ENCODE peak calls at places on chromosomes 5 and 9, in nine cellular contexts. One of them, this sample, is unnamed.

GRCh38 chr5:40679071-40679997 is at the start of gene PTGER4:
- DNase-seq in IMR-90: peak; percentile 86
- DNase-seq in uterus: peak; percentile 86
- DNase-seq in heart left ventricle: peak; percentile 95
- DNase-seq in tibial nerve: peak; percentile 88
- DNase-seq in spleen: peak; percentile 98
- DNase-seq in lower leg skin: peak; percentile 99
- DNase-seq in adrenal gland: peak; percentile 89
- DNase-seq in GM12892: peak; percentile 70
- DNase-seq in this sample: peak; percentile 99

GRCh38 chr5:55853271-55853670 is 2.1 kb downstream of the IL31RA start:
- DNase-seq in IMR-90: no peak
- DNase-seq in lower leg skin: no peak
- DNase-seq in tibial nerve: no peak
- DNase-seq in GM12892: no peak
- DNase-seq in spleen: no peak
- DNase-seq in uterus: no peak
- DNase-seq in heart left ventricle: no peak
- DNase-seq in adrenal gland: no peak
- DNase-seq in this sample: no peak

GRCh38 chr5:149808264-149808982 is 78.3 kb downstream of the PPARGC1B start:
- DNase-seq in tibial nerve: no peak
- DNase-seq in spleen: peak; percentile 10
- DNase-seq in uterus: no peak
- DNase-seq in GM12892: no peak
- DNase-seq in lower leg skin: no peak
- DNase-seq in IMR-90: no peak
- DNase-seq in heart left ventricle: peak; percentile 54
- DNase-seq in adrenal gland: no peak
- DNase-seq in this sample: no peak

GRCh38 chr5:65213921-65214525 is 267.7 kb downstream of the ADAMTS6 start:
- DNase-seq in spleen: no peak
- DNase-seq in tibial nerve: peak; percentile 7
- DNase-seq in adrenal gland: peak; percentile 24
- DNase-seq in IMR-90: peak; percentile 39
- DNase-seq in GM12892: no peak
- DNase-seq in uterus: no peak
- DNase-seq in heart left ventricle: no peak
- DNase-seq in lower leg skin: no peak
- DNase-seq in this sample: no peak

GRCh38 chr5:67166886-67167285 is 29.7 kb downstream of the CD180 start:
- DNase-seq in GM12892: no peak
- DNase-seq in spleen: no peak
- DNase-seq in heart left ventricle: no peak
- DNase-seq in IMR-90: no peak
- DNase-seq in adrenal gland: no peak
- DNase-seq in tibial nerve: no peak
- DNase-seq in uterus: no peak
- DNase-seq in lower leg skin: no peak
- DNase-seq in this sample: no peak

GRCh38 chr5:128143911-128144310 is 60.3 kb downstream of the SLC12A2 start:
- DNase-seq in uterus: no peak
- DNase-seq in IMR-90: no peak
- DNase-seq in GM12892: no peak
- DNase-seq in heart left ventricle: no peak
- DNase-seq in tibial nerve: no peak
- DNase-seq in lower leg skin: no peak
- DNase-seq in adrenal gland: no peak
- DNase-seq in spleen: no peak
- DNase-seq in this sample: no peak

GRCh38 chr5:168765220-168766037 is 186.3 kb upstream of the PANK3 start:
- DNase-seq in adrenal gland: peak; percentile 63
- DNase-seq in GM12892: no peak
- DNase-seq in spleen: no peak
- DNase-seq in IMR-90: no peak
- DNase-seq in heart left ventricle: no peak
- DNase-seq in tibial nerve: peak; percentile 7
- DNase-seq in lower leg skin: no peak
- DNase-seq in uterus: peak; percentile 48
- DNase-seq in this sample: no peak

GRCh38 chr9:109986423-109987055 is 206.5 kb downstream of the PALM2AKAP2 start:
- DNase-seq in spleen: no peak
- DNase-seq in lower leg skin: no peak
- DNase-seq in uterus: no peak
- DNase-seq in heart left ventricle: no peak
- DNase-seq in tibial nerve: no peak
- DNase-seq in GM12892: no peak
- DNase-seq in IMR-90: peak; percentile 93
- DNase-seq in adrenal gland: no peak
- DNase-seq in this sample: peak; percentile 53

GRCh38 chr5:127203818-127204217 is 86.8 kb upstream of the MEGF10 start:
- DNase-seq in uterus: no peak
- DNase-seq in IMR-90: peak; percentile 39
- DNase-seq in lower leg skin: no peak
- DNase-seq in spleen: no peak
- DNase-seq in tibial nerve: no peak
- DNase-seq in adrenal gland: no peak
- DNase-seq in GM12892: no peak
- DNase-seq in heart left ventricle: no peak
- DNase-seq in this sample: no peak

GRCh38 chr5:149550267-149550582 is 1.0 kb downstream of the CSNK1A1 start:
- DNase-seq in lower leg skin: no peak
- DNase-seq in adrenal gland: no peak
- DNase-seq in spleen: no peak
- DNase-seq in tibial nerve: peak; percentile 17
- DNase-seq in heart left ventricle: no peak
- DNase-seq in IMR-90: peak; percentile 71
- DNase-seq in GM12892: no peak
- DNase-seq in uterus: no peak
- DNase-seq in this sample: peak; percentile 11

GRCh38 chr5:30768061-30768460 is 425.4 kb upstream of the CDH6 start:
- DNase-seq in adrenal gland: no peak
- DNase-seq in uterus: no peak
- DNase-seq in spleen: no peak
- DNase-seq in lower leg skin: no peak
- DNase-seq in heart left ventricle: no peak
- DNase-seq in GM12892: no peak
- DNase-seq in tibial nerve: no peak
- DNase-seq in IMR-90: peak; percentile 40
- DNase-seq in this sample: no peak

GRCh38 chr9:19935422-19935821 is 146.6 kb upstream of the SLC24A2 start:
- DNase-seq in tibial nerve: no peak
- DNase-seq in IMR-90: no peak
- DNase-seq in adrenal gland: no peak
- DNase-seq in heart left ventricle: no peak
- DNase-seq in spleen: no peak
- DNase-seq in GM12892: no peak
- DNase-seq in uterus: no peak
- DNase-seq in lower leg skin: no peak
- DNase-seq in this sample: no peak

GRCh38 chr9:93667627-93668026 is 91.2 kb downstream of the PHF2 start:
- DNase-seq in GM12892: no peak
- DNase-seq in lower leg skin: peak; percentile 53
- DNase-seq in tibial nerve: no peak
- DNase-seq in IMR-90: no peak
- DNase-seq in uterus: no peak
- DNase-seq in spleen: peak; percentile 53
- DNase-seq in adrenal gland: no peak
- DNase-seq in heart left ventricle: no peak
- DNase-seq in this sample: no peak

GRCh38 chr9:7273575-7273974 is 515.8 kb downstream of the KDM4C start:
- DNase-seq in adrenal gland: no peak
- DNase-seq in heart left ventricle: peak; percentile 32
- DNase-seq in IMR-90: peak; percentile 40
- DNase-seq in uterus: peak; percentile 21
- DNase-seq in spleen: no peak
- DNase-seq in lower leg skin: no peak
- DNase-seq in GM12892: no peak
- DNase-seq in tibial nerve: no peak
- DNase-seq in this sample: no peak

GRCh38 chr5:114702731-114703130 is 340.9 kb downstream of the KCNN2 start:
- DNase-seq in spleen: no peak
- DNase-seq in uterus: no peak
- DNase-seq in lower leg skin: no peak
- DNase-seq in IMR-90: no peak
- DNase-seq in GM12892: no peak
- DNase-seq in heart left ventricle: no peak
- DNase-seq in adrenal gland: no peak
- DNase-seq in tibial nerve: no peak
- DNase-seq in this sample: no peak

GRCh38 chr9:21607576-21607975 is 125.5 kb upstream of the IFNE start:
- DNase-seq in tibial nerve: no peak
- DNase-seq in spleen: no peak
- DNase-seq in heart left ventricle: no peak
- DNase-seq in lower leg skin: no peak
- DNase-seq in IMR-90: no peak
- DNase-seq in uterus: no peak
- DNase-seq in adrenal gland: no peak
- DNase-seq in GM12892: no peak
- DNase-seq in this sample: no peak

GRCh38 chr5:1483856-1484255 is 38.6 kb upstream of the SLC6A3 start:
- DNase-seq in IMR-90: no peak
- DNase-seq in spleen: no peak
- DNase-seq in tibial nerve: no peak
- DNase-seq in heart left ventricle: no peak
- DNase-seq in lower leg skin: no peak
- DNase-seq in GM12892: no peak
- DNase-seq in adrenal gland: no peak
- DNase-seq in uterus: no peak
- DNase-seq in this sample: no peak
- TF ChIP-seq POLR2A in IMR-90: no peak
- TF ChIP-seq POLR2A in spleen: no peak
- TF ChIP-seq POLR2A in tibial nerve: no peak
- TF ChIP-seq POLR2A in heart left ventricle: no peak
- TF ChIP-seq POLR2A in lower leg skin: no peak
- TF ChIP-seq POLR2A in GM12892: no peak
- TF ChIP-seq POLR2A in adrenal gland: no peak
- TF ChIP-seq POLR2A in uterus: no peak
- TF ChIP-seq POLR2A in this sample: no peak

DNA sequence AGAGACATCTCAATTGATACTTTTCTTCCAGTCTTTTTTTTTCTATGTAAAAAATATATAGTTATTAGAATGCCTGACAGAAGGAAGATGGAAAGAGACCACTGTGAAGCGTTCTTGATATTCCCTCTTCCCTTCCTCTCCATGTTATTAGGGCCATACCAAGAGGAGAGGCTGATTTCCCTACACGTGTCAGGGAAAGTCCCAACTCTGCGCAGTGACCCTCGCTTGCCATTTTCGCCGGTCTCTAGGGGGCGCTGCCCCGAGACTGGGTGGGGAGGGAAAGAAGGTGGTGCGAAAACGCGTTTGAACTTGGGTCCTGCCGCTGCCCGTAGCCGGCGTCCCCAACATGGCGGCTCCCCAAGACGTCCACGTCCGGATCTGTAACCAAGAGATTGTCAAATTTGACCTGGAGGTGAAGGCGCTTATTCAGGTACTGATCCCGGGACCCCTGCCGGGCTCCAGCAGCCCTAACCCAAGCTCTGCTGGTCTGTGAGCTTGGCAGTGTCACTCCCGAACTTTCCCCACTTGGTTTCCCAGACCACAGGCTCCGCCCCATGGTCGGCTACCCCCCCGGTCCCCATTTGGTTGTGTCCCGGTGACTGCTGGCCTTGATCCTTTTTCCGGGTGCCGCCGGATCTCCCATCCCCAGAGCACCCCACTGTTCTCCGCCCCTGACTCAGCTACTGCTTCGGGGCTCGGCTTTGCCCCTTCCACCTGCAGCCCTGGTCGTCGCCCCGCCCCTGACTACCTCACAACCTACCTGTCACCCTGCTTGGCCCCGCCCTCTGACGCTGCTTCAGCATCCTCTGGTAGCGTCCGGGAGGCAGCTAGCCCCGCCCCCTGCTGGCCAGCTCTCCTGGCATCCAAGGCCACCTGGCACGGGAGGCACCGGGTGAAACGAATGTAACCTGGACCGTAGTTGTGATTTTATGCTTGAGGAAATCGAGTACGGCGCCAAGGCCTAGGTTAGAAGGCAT is at the start of gene BNIP1:
- DNase-seq in lower leg skin: peak; percentile 98
- DNase-seq in tibial nerve: peak; percentile 94
- DNase-seq in uterus: peak; percentile 92
- DNase-seq in IMR-90: peak; percentile 94
- DNase-seq in adrenal gland: peak; percentile 99
- DNase-seq in heart left ventricle: peak; percentile 95
- DNase-seq in GM12892: peak; percentile 88
- DNase-seq in spleen: peak; percentile 99
- DNase-seq in this sample: peak; percentile 85
- TF ChIP-seq POLR2A in lower leg skin: no peak
- TF ChIP-seq POLR2A in tibial nerve: peak; percentile 17
- TF ChIP-seq POLR2A in uterus: no peak
- TF ChIP-seq POLR2A in IMR-90: peak; percentile 69
- TF ChIP-seq POLR2A in adrenal gland: peak; percentile 56
- TF ChIP-seq POLR2A in heart left ventricle: no peak
- TF ChIP-seq POLR2A in GM12892: peak; percentile 81
- TF ChIP-seq POLR2A in spleen: no peak
- TF ChIP-seq POLR2A in this sample: peak; percentile 20

DNA sequence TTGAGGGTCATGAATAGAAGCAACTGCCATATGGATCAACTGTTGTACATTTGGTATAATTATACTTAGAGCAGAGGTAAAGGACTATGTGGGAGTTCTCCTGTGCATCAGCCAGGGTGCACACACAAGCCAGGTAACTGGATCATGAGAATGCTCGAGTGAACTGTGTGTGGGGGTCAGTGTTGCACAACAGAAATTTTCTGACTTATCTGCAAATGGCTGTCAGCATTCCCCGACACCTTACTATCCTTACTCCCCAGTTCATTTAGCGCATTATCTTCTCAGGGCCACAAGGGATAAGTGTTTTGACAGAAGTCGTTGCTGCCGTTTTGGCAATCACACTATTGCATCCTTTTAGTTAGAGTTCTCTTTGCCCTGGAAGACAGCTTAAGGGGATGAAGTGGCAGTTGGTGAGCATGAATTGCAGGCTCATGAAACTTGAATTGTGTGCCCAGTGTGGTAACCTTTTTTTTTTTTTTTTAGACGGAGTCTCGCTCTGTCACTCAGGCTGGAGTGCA is 1.7 kb downstream of the CANX start:
- DNase-seq in heart left ventricle: no peak
- DNase-seq in GM12892: no peak
- DNase-seq in adrenal gland: no peak
- DNase-seq in spleen: no peak
- DNase-seq in tibial nerve: no peak
- DNase-seq in IMR-90: peak; percentile 14
- DNase-seq in uterus: no peak
- DNase-seq in lower leg skin: no peak
- DNase-seq in this sample: no peak
- TF ChIP-seq POLR2A in heart left ventricle: no peak
- TF ChIP-seq POLR2A in GM12892: peak; percentile 17
- TF ChIP-seq POLR2A in adrenal gland: no peak
- TF ChIP-seq POLR2A in spleen: no peak
- TF ChIP-seq POLR2A in tibial nerve: no peak
- TF ChIP-seq POLR2A in IMR-90: no peak
- TF ChIP-seq POLR2A in uterus: no peak
- TF ChIP-seq POLR2A in lower leg skin: no peak
- TF ChIP-seq POLR2A in this sample: no peak

DNA sequence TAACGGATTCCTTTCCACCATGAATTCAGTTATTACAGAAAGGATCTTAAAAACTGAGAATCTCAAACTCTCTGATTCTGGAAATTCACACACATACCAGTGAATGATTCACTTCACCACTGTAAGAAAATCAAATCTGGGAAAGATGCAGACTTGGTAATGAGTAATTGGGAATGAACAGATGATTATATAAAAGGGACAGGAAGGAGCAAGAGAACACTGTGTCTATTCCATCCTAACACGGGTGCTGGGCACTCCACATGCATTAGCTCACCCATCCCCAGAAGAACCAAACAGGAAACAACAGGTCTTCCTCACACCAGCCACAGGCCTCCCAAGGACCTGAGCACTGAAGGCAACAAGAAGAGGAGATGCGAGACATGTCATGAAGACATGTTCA is 74.8 kb upstream of the ZNF622 start:
- DNase-seq in uterus: no peak
- DNase-seq in lower leg skin: peak; percentile 84
- DNase-seq in spleen: no peak
- DNase-seq in tibial nerve: peak; percentile 38
- DNase-seq in IMR-90: peak; percentile 79
- DNase-seq in GM12892: no peak
- DNase-seq in heart left ventricle: no peak
- DNase-seq in adrenal gland: no peak
- DNase-seq in this sample: peak; percentile 63
- TF ChIP-seq POLR2A in uterus: no peak
- TF ChIP-seq POLR2A in lower leg skin: no peak
- TF ChIP-seq POLR2A in spleen: no peak
- TF ChIP-seq POLR2A in tibial nerve: no peak
- TF ChIP-seq POLR2A in IMR-90: no peak
- TF ChIP-seq POLR2A in GM12892: no peak
- TF ChIP-seq POLR2A in heart left ventricle: no peak
- TF ChIP-seq POLR2A in adrenal gland: no peak
- TF ChIP-seq POLR2A in this sample: no peak

This sample was measured in H54.